ENCODE peak calls at places on chromosomes 7 and 10, in seven cellular contexts. N is HepG2, T is heart left ventricle, Z is fibroblast of the aortic adventitia, B is suprapubic skin, Y is lower lobe of right lung, W is astrocyte of the spinal cord. G is an unnamed sample.

GRCh38 chr7:142632291-142633134 is 116.8 kb upstream of the PRSS1 start:
- DNase-seq in N (peak), T (peak), Z (peak), B (no peak), Y (peak), W (peak), G (peak)

GRCh38 chr10:75438275-75438674 is 6.9 kb downstream of the LRMDA start:
- DNase-seq in N (peak), T (no peak), Z (no peak), B (no peak), Y (no peak), W (no peak), G (no peak)

GRCh38 chr7:114021135-114021534 is 102.3 kb upstream of the PPP1R3A start:
- DNase-seq in N (no peak), T (no peak), Z (no peak), B (no peak), Y (no peak), W (peak), G (no peak)

GRCh38 chr10:91652364-91652763 is 19.5 kb upstream of the PPP1R3C start:
- DNase-seq in N (peak), T (no peak), Z (peak), B (no peak), Y (no peak), W (peak), G (peak)

GRCh38 chr7:115516341-115516740 is 514.2 kb downstream of the TFEC start:
- DNase-seq in N (no peak), T (no peak), Z (peak), B (no peak), Y (no peak), W (no peak), G (peak)

GRCh38 chr7:46999866-47000265 is 582.0 kb downstream of the TNS3 start:
- DNase-seq in N (no peak), T (no peak), Z (no peak), B (no peak), Y (no peak), W (no peak), G (no peak)

GRCh38 chr10:25015927-25016348 is at the start of gene ENKUR:
- DNase-seq in N (peak), T (peak), Z (peak), B (peak), Y (peak), W (peak), G (peak)

GRCh38 chr7:16743207-16743606 is 10.3 kb upstream of the TSPAN13 start:
- DNase-seq in N (no peak), T (no peak), Z (peak), B (no peak), Y (no peak), W (no peak), G (peak)

GRCh38 chr10:30103595-30104310 is 44.4 kb upstream of the JCAD start:
- DNase-seq in N (no peak), T (no peak), Z (no peak), B (no peak), Y (no peak), W (no peak), G (no peak)

GRCh38 chr7:133309333-133309732 is 56.5 kb downstream of the EXOC4 start:
- DNase-seq in N (no peak), T (no peak), Z (no peak), B (no peak), Y (no peak), W (no peak), G (no peak)

GRCh38 chr10:72108811-72109618 is 20.7 kb upstream of the SPOCK2 start:
- DNase-seq in N (no peak), T (no peak), Z (peak), B (no peak), Y (no peak), W (no peak), G (no peak)

GRCh38 chr7:128919881-128920789 is 9.6 kb upstream of the KCP start:
- DNase-seq in N (no peak), T (no peak), Z (no peak), B (peak), Y (no peak), W (no peak), G (no peak)

GRCh38 chr7:135690566-135690965 is 28.3 kb downstream of the STMP1 start:
- DNase-seq in N (no peak), T (no peak), Z (peak), B (no peak), Y (no peak), W (peak), G (peak)

GRCh38 chr10:127832456-127832855 is 60.3 kb downstream of the CLRN3 start:
- DNase-seq in N (no peak), T (no peak), Z (no peak), B (no peak), Y (no peak), W (no peak), G (no peak)

GRCh38 chr7:100588438-100588837 is 2.3 kb downstream of the FBXO24 start:
- DNase-seq in N (no peak), T (no peak), Z (no peak), B (no peak), Y (no peak), W (no peak), G (peak)

GRCh38 chr7:115679976-115680375 is 350.6 kb downstream of the TFEC start:
- DNase-seq in N (peak), T (no peak), Z (peak), B (no peak), Y (no peak), W (peak), G (peak)

GRCh38 chr7:98250789-98251188 is 1.2 kb downstream of the TECPR1 start:
- DNase-seq in N (no peak), T (no peak), Z (no peak), B (no peak), Y (no peak), W (no peak), G (no peak)

GRCh38 chr10:77804371-77804770 is 122.2 kb downstream of the DLG5 start:
- DNase-seq in N (no peak), T (no peak), Z (no peak), B (no peak), Y (peak), W (no peak), G (no peak)

GRCh38 chr7:66204822-66205735 is at the start of gene TPST1:
- DNase-seq in N (peak), T (peak), Z (peak), B (peak), Y (peak), W (peak), G (peak)
- TF ChIP-seq CTCF in N (peak), T (peak), Z (peak), B (peak), Y (peak), W (peak), G (peak)

DNA sequence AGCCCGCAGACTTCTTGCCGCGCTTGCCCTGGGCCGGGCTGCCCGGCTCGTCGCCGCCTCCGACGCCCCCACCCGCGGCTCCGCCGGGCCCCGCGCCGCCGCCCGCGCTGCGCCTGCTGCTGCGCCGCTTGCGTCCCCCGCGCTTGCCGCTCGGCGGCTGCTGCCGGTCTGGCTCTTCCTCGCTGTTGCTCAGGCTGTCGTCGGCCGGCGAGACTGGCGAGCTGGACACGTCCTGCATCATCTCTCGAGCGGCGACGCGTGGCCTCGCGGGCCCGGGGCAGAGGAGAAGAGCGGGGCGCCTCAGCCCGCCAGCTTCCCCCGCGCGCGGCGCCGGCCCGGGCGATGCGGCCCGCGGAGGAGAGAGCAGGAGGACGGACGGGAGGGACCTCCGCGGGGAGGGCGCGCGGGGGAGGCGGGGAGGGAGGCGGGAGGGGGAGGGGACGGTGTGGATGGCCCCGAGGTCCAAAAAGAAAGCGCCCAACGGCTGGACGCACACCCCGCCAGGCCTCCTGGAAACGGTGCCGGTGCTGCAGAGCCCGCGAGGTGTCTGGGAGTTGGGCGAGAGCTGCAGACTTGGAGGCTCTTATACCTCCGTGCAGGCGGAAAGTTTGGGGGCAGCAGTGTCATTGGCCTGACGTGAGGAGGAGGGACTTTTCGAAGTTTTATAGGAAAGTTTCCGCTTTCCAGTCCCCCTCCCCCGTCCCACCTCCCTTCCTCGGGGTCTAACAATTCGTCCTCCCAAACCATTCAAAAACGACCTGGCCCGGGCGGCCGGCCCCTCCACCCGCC is at the start of gene TWIST1:
- DNase-seq in N (no peak), T (peak), Z (peak), B (peak), Y (no peak), W (peak), G (peak)
- H3K4me3 ChIP-seq in N (no peak), T (peak), Z (peak), B (peak), Y (peak), W (peak), G (peak)

GRCh38 chr7:18361756-18362155 is 133.8 kb upstream of the HDAC9 start:
- DNase-seq in N (no peak), T (no peak), Z (peak), B (no peak), Y (no peak), W (peak), G (no peak)
- TF ChIP-seq CTCF in N (no peak), T (no peak), Z (peak), B (no peak), Y (no peak), W (no peak), G (no peak)

DNA sequence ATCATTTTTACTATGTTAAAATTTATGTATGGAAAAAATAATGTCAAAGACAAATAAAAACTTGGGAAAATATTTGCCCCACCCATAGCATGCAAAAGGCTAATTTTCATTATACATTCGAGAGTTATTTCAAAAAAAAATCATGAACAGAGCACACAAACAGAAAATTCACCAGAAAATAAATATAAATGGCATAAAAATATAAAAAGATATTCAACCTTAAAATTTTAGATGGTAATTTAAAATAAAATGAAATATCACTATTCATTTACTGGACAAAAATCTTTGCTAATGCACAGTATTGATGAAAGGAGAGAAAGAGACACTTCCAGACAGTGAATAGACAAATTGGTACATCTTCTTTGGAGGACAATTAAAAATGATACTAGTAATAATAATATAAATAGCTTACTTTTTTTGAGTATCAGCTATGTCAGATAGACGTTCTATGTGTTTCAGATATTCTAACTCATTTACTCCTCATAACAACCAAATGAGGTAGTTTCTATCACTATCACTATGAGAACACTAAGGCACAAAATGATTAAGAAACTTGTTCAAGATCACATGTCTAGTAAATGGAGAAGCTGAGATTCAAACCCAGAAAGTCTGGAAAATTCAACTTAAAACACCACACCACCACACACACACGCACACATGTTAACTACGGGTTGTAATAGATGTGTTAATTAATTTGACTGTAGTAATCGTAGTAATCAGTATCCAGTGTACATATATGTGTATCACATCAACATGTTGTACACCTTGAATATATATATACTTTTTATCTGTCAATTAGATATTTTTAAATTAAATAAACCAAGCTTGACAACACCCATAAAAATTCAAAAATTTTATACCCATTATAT is 63.0 kb downstream of the CCDC71L start:
- DNase-seq in N (no peak), T (no peak), Z (no peak), B (no peak), Y (no peak), W (no peak), G (no peak)
- H3K4me3 ChIP-seq in N (no peak), T (peak), Z (no peak), B (peak), Y (peak), W (no peak), G (no peak)

GRCh38 chr7:134612197-134612596 is 34.5 kb upstream of the BPGM start:
- DNase-seq in N (no peak), T (no peak), Z (no peak), B (no peak), Y (no peak), W (no peak), G (no peak)
- TF ChIP-seq CTCF in N (no peak), T (no peak), Z (no peak), B (no peak), Y (no peak), W (no peak), G (no peak)

DNA sequence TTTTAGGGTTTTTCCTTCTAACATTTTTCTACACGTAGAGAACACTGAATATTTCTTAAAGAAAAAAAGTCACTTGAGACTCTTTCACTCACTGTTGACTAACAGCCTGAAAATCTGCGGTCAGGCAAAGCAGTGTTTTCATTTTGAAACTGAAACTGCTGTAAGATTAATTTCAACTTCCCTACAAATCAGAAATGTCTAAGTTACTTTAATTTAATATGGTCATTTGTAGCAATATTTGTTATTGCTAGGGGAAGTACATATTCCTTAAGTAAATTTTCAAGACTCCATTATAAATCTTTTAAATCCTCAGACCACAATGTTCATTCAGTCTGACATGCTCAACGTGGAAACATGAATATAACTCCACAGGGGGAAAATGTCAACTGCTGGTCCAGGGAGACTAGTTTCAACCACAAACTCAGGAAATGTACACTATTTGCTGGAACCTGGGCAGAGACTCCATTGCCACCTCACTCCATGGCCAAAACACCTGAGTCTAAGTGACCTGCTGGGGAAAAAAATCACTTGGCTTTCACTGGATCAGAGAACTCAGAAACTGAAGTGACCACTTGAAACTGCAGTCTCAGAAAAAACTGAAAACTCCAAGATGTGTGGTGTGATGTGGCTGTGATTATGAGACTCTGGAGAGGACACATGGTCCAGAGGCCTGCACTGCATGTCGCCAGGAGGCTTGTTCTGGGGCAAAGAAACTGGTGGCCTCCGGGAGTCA is 161.2 kb downstream of the TAX1BP1 start:
- DNase-seq in N (no peak), T (no peak), Z (peak), B (no peak), Y (no peak), W (peak), G (peak)
- H3K4me3 ChIP-seq in N (no peak), T (peak), Z (peak), B (peak), Y (peak), W (peak), G (peak)

GRCh38 chr7:127653396-127653795 is 1.4 kb downstream of the SND1 start:
- DNase-seq in N (no peak), T (no peak), Z (no peak), B (no peak), Y (no peak), W (no peak), G (no peak)
- TF ChIP-seq CTCF in N (no peak), T (no peak), Z (no peak), B (no peak), Y (no peak), W (no peak), G (no peak)